ENCODE peak calls at places on chromosomes 6 and 20, in six cellular contexts. K is stimulated activated CD4-positive, alpha-beta T cell treated with anti-CD3 and anti-CD28 coated beads, Interleukin-12 subunit alpha, Interleukin-12 subunit beta, amount 100 ng/mL, for 4 hours; W is iris pigment epithelial cell; D is smooth muscle cell of the brain vasculature; Q is HFFc6; B is MG63. R is an unnamed sample.

GRCh38 chr6:82832811-82833210 is 232.8 kb downstream of the UBE3D start:
- DNase-seq in K (no peak), W (no peak), D (no peak), Q (no peak), B (no peak), R (no peak)

GRCh38 chr6:168300975-168301647 is 18.5 kb downstream of the DACT2 start:
- DNase-seq in K (no peak), W (no peak), D (no peak), Q (no peak), B (no peak), R (no peak)

GRCh38 chr6:160077526-160077925 is 44.1 kb upstream of the SLC22A1 start:
- DNase-seq in K (no peak), W (peak), D (no peak), Q (peak), B (no peak), R (no peak)

GRCh38 chr20:58306421-58307261 is 2.9 kb upstream of the RAB22A start:
- DNase-seq in K (peak), W (peak), D (no peak), Q (no peak), B (peak), R (no peak)

GRCh38 chr20:37346526-37347346 is 796 bp downstream of the SRC start:
- DNase-seq in K (no peak), W (no peak), D (no peak), Q (no peak), B (peak), R (no peak)

GRCh38 chr6:78867020-78867369 is 356 bp upstream of the IRAK1BP1 start:
- DNase-seq in K (no peak), W (no peak), D (no peak), Q (no peak), B (no peak), R (no peak)

GRCh38 chr6:6479706-6480250 is 108.7 kb upstream of the LY86 start:
- DNase-seq in K (no peak), W (no peak), D (no peak), Q (no peak), B (no peak), R (no peak)

GRCh38 chr20:19966840-19967239 is 50.3 kb upstream of the NAA20 start:
- DNase-seq in K (no peak), W (no peak), D (no peak), Q (no peak), B (no peak), R (no peak)

GRCh38 chr20:50221501-50222323 is 31.1 kb downstream of the CEBPB start:
- DNase-seq in K (no peak), W (peak), D (no peak), Q (peak), B (peak), R (no peak)

GRCh38 chr20:50376888-50377459 is 133.2 kb upstream of the PTPN1 start:
- DNase-seq in K (no peak), W (no peak), D (no peak), Q (no peak), B (no peak), R (no peak)

R was measured in foreskin melanocyte.